ENCODE peak calls at places on chromosomes 2 and 18, in seven cellular contexts. M is A673, P is AG04450, A is brain microvascular endothelial cell, Z is HFFc6, X is mammary epithelial cell, G is Panc1. D is an unnamed sample.

GRCh38 chr2:162473296-162473695 is 129.4 kb downstream of the GCA start:
- DNase-seq in Z (no peak), P (no peak), G (no peak), X (peak), M (no peak), A (no peak), D (no peak)

GRCh38 chr18:50807199-50807598 is 12.6 kb downstream of the MRO start:
- DNase-seq in G (no peak), M (no peak), X (no peak), P (no peak), A (no peak), Z (no peak), D (no peak)

GRCh38 chr18:78557371-78557770 is 422.2 kb upstream of the SALL3 start:
- DNase-seq in M (no peak), A (no peak), P (no peak), G (no peak), X (no peak), Z (no peak), D (no peak)

GRCh38 chr2:15647622-15648590 is 56.2 kb downstream of the DDX1 start:
- DNase-seq in A (no peak), X (no peak), M (no peak), Z (no peak), G (no peak), P (no peak), D (no peak)

GRCh38 chr2:196131949-196132925 is 39.1 kb downstream of the STK17B start:
- DNase-seq in P (no peak), X (no peak), Z (no peak), G (no peak), A (no peak), M (peak), D (peak)

GRCh38 chr2:46229134-46230063 is 67.8 kb upstream of the EPAS1 start:
- DNase-seq in Z (no peak), P (no peak), X (peak), M (peak), G (no peak), A (peak), D (no peak)

GRCh38 chr2:196783431-196784094 is 15.9 kb downstream of the GTF3C3 start:
- DNase-seq in Z (peak), G (no peak), M (no peak), X (peak), A (peak), P (no peak), D (peak)

GRCh38 chr2:232574674-232575403 is 24.4 kb downstream of the EIF4E2 start:
- DNase-seq in G (no peak), Z (peak), P (no peak), A (no peak), X (peak), M (no peak), D (peak)

GRCh38 chr2:79788952-79789612 is 276.2 kb downstream of the CTNNA2 start:
- DNase-seq in G (no peak), A (no peak), X (no peak), M (no peak), Z (no peak), P (no peak), D (no peak)

DNA sequence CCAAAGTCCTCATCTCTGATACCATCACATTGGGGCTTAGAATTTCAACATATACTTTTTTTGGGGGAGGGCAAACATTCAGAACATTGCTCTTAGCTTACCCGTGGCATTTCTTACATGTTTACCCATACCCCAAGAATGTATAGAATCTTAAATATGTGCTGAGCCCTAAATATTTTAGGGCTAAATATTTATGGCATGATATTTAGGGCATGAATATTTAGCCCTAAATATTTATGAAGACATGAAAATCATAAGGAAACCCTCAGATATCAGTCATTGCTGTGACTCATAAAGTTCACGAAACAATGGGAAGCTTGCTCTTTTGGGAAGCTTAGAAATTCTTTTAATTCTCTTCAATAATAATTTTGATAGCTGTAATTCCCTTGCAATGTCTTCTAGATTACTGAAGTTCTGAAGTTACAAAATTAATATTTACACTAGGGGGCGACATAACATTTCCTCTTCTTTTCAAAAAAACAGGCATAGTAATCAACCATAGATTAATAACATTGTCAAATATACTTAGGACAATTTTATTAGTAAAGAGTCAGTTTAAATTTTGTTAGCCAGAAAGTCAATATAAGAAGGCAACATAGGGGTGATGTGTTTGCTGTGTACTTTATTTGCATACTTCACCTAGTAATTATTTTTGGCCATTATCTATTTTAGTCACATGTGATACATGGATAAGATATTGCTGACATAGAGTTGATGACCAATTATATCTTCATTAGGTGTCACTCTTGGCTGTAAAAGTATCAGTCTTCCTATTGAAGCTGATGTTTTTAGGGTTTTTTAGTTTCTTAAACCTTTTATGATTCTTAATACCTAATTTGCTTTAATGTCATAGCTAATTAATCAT is 13.1 kb downstream of the ZNF804A start:
- DNase-seq in G (no peak), X (peak), M (peak), Z (peak), P (no peak), A (peak), D (peak)
- TF ChIP-seq CTCF in G (peak), X (peak), M (peak), Z (peak), P (peak), A (peak), D (peak)

DNA sequence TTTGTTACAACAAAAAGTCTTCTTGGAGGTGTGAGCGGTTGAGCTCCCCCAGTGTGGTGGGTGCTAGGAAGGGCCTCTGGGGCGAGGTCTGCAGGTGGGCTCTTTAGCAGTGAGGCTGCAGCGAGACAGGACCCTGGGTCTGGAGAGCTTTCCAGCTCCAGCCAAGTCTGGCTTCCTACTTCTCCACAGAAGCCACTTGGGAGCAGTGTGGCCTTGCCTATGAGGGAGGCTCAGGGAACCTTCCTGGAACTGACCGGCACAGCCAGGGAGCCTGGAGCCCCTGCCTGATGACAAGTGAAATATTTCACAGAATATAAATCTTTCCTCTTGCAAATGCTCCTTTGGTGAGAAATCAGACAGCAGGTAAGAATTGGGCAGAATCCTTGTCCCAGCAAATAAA is 289.6 kb upstream of the SPRED2 start:
- DNase-seq in M (peak), X (peak), P (no peak), A (peak), G (no peak), Z (peak), D (peak)
- TF ChIP-seq CTCF in M (peak), X (no peak), P (peak), A (peak), G (peak), Z (no peak), D (peak)

DNA sequence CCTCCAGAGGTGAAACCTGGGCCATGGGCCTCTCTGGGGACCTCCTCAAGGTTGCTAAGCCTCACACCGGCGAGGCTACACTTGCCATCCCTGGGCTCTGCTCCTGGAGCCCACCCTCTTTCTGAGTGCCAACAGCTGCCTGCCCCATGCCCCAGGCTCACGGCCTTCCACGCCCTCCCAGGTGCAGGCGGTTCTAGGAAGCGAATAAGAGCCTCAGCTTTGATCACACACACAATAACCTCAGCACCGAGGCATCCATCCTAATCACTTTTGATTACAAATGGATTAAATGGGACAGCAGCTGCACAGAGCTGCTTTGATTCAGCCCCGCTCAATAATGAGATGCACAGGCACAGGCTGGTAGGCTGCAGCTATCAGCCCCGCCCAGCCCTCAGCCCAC is 171.1 kb downstream of the SETBP1 start:
- DNase-seq in G (no peak), M (no peak), A (no peak), Z (no peak), P (no peak), X (no peak), D (no peak)
- TF ChIP-seq CTCF in G (no peak), M (no peak), A (no peak), Z (no peak), P (no peak), X (no peak), D (no peak)

GRCh38 chr2:164015328-164016123 is 279.7 kb upstream of the FIGN start:
- DNase-seq in P (no peak), M (no peak), G (no peak), Z (no peak), X (no peak), A (peak), D (no peak)

GRCh38 chr2:164014791-164015190 is 279.0 kb upstream of the FIGN start:
- DNase-seq in P (no peak), A (no peak), G (no peak), X (no peak), M (no peak), Z (no peak), D (no peak)

GRCh38 chr2:164009801-164010337 is 274.1 kb upstream of the FIGN start:
- DNase-seq in M (no peak), G (no peak), Z (no peak), X (no peak), A (no peak), P (no peak), D (no peak)

GRCh38 chr2:164008752-164009151 is 272.9 kb upstream of the FIGN start:
- DNase-seq in X (no peak), Z (no peak), G (no peak), P (no peak), A (no peak), M (no peak), D (no peak)

DNA sequence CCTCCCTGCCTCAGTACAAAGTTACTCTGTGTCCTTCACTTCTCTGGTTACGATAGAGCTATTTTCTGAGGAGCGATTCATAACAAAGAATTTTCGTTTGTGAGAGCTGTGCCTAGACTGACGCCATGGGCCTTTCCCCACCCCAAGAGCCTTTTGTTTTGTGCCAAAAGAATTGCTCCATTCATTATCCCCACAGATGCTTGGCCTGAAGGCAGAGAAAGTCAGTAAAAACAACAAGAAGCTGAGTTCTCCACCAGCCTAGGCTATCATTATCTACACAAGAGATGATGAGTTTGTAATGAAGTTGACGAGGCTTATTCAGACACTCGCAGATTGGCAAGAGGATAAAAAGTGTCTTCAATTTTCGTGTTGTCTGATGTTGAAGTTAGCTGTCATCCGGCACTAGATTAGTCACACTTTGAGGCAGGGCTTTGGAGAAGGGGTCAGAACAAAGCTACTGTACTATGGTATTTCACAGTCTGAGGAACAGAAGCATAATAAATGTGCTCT is 278.3 kb upstream of the FIGN start:
- DNase-seq in X (no peak), M (no peak), P (no peak), A (no peak), G (no peak), Z (no peak), D (peak)
- TF ChIP-seq CTCF in X (no peak), M (no peak), P (no peak), A (no peak), G (no peak), Z (no peak), D (no peak)

GRCh38 chr2:20666364-20667150 is at the start of gene GDF7:
- DNase-seq in P (no peak), G (no peak), A (no peak), X (no peak), M (no peak), Z (no peak), D (no peak)
- TF ChIP-seq CTCF in P (peak), G (peak), A (peak), X (no peak), M (peak), Z (peak), D (no peak)

DNA sequence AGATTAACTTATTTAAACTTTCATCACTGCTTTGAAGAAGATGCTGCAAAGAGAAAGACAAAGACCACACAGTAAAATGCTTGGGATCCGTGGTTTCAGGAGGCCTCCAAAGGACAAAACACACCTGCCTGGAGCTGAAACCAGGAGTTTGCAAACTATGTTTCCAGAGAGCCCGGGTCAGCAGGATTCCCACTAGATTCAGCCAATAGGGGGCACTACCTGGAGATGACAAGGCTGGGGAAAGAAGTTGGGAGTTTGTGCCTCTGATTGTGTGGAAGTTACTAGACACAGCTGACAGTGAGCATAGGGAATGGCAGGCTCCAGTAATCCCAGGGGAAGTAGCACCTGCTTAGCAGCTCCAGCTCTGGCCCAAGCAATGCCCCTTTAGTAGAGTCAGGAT is 169.0 kb upstream of the TRIB2 start:
- DNase-seq in A (no peak), G (no peak), P (no peak), M (no peak), X (no peak), Z (no peak), D (no peak)
- TF ChIP-seq CTCF in A (peak), G (peak), P (no peak), M (peak), X (no peak), Z (peak), D (no peak)

DNA sequence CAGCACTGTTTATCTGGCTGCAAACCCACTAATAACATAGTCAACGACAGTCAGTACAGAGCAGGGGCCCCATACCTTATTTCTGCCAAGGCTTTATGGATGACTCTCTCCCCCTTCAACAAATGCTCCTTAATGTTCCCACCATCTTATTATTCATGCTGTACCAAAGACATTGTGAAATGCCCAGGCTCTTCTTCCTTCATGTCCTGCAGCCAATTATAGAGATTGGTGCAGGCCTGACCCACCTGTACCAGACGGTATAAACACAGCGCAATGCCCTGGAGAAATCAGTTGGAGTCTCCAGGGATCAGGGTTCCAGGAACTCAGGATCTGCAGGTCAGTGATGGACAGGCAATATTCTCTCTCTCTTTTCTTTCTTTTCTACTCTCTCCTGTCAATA is at the start of gene IL1F10:
- DNase-seq in G (no peak), A (no peak), P (no peak), X (no peak), Z (no peak), M (no peak), D (no peak)
- TF ChIP-seq CTCF in G (no peak), A (no peak), P (no peak), X (no peak), Z (no peak), M (no peak), D (no peak)

DNA sequence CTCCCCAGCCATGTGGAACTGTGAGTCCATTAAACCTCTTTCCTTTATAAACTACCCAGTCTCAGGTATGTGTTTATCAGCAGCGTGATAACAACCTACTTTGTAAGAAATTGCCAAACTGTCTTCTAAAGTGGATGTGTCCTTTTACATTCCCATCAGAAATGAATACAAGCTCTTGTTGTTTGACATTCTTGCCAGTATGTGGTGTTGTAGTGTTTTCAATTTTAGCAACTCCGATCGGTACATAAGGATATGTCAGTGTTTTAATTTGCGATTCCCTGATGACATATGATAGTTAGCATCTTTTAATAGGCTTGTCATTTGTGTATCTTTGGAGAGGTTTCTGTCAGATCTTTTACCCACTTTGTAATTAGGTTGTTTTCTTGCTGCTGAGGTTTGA is 1156.3 kb upstream of the CRIM1 start:
- DNase-seq in P (no peak), G (no peak), M (peak), A (no peak), X (no peak), Z (no peak), D (peak)
- TF ChIP-seq CTCF in P (no peak), G (no peak), M (peak), A (no peak), X (no peak), Z (no peak), D (no peak)